ENCODE peak calls at places on chromosomes 16 and 17, in nine cellular contexts. One of them, this sample, is unnamed.
A peak's percentile ranks its signal among the peaks of the same experiment; 100 is the strongest.

GRCh38 chr16:86224126-86224525 is 286.2 kb upstream of the FOXF1 start:
- DNase-seq in heart left ventricle: no peak
- DNase-seq in H1: no peak
- DNase-seq in NB4: no peak
- DNase-seq in IMR-90: no peak
- DNase-seq in esophagus squamous epithelium: no peak
- DNase-seq in gastrocnemius medialis: no peak
- DNase-seq in A549: no peak
- DNase-seq in adrenal gland: no peak
- DNase-seq in this sample: peak; percentile 17

GRCh38 chr17:349666-350065 is 2.9 kb downstream of the RPH3AL start:
- DNase-seq in heart left ventricle: no peak
- DNase-seq in H1: no peak
- DNase-seq in NB4: no peak
- DNase-seq in adrenal gland: no peak
- DNase-seq in esophagus squamous epithelium: no peak
- DNase-seq in IMR-90: no peak
- DNase-seq in A549: no peak
- DNase-seq in gastrocnemius medialis: no peak
- DNase-seq in this sample: peak; percentile 31

GRCh38 chr16:4323845-4324478 is 8.1 kb downstream of the GLIS2 start:
- DNase-seq in esophagus squamous epithelium: no peak
- DNase-seq in IMR-90: peak; percentile 42
- DNase-seq in H1: peak; percentile 77
- DNase-seq in NB4: no peak
- DNase-seq in A549: peak; percentile 79
- DNase-seq in heart left ventricle: peak; percentile 78
- DNase-seq in gastrocnemius medialis: peak; percentile 51
- DNase-seq in adrenal gland: peak; percentile 63
- DNase-seq in this sample: no peak

GRCh38 chr17:78343099-78343432 is 16.8 kb downstream of the SOCS3 start:
- DNase-seq in H1: no peak
- DNase-seq in IMR-90: peak; percentile 87
- DNase-seq in esophagus squamous epithelium: no peak
- DNase-seq in adrenal gland: no peak
- DNase-seq in gastrocnemius medialis: peak; percentile 64
- DNase-seq in NB4: peak; percentile 89
- DNase-seq in heart left ventricle: peak; percentile 83
- DNase-seq in A549: peak; percentile 62
- DNase-seq in this sample: no peak

GRCh38 chr17:75850928-75851692 is 4.0 kb downstream of the WBP2 start:
- DNase-seq in A549: no peak
- DNase-seq in adrenal gland: no peak
- DNase-seq in IMR-90: no peak
- DNase-seq in gastrocnemius medialis: peak; percentile 82
- DNase-seq in heart left ventricle: no peak
- DNase-seq in NB4: no peak
- DNase-seq in esophagus squamous epithelium: no peak
- DNase-seq in H1: no peak
- DNase-seq in this sample: peak; percentile 87

GRCh38 chr16:48611329-48612137 is 1.6 kb upstream of the N4BP1 start:
- DNase-seq in adrenal gland: no peak
- DNase-seq in NB4: peak; percentile 53
- DNase-seq in gastrocnemius medialis: no peak
- DNase-seq in IMR-90: no peak
- DNase-seq in A549: no peak
- DNase-seq in H1: no peak
- DNase-seq in heart left ventricle: peak; percentile 24
- DNase-seq in esophagus squamous epithelium: no peak
- DNase-seq in this sample: peak; percentile 57

GRCh38 chr16:85673529-85674417 is 15.0 kb downstream of the GINS2 start:
- DNase-seq in IMR-90: peak; percentile 75
- DNase-seq in H1: no peak
- DNase-seq in adrenal gland: peak; percentile 74
- DNase-seq in esophagus squamous epithelium: no peak
- DNase-seq in A549: no peak
- DNase-seq in gastrocnemius medialis: peak; percentile 33
- DNase-seq in NB4: no peak
- DNase-seq in heart left ventricle: peak; percentile 69
- DNase-seq in this sample: peak; percentile 96

GRCh38 chr16:86924537-86924936 is 346.2 kb downstream of the FOXL1 start:
- DNase-seq in adrenal gland: no peak
- DNase-seq in IMR-90: peak; percentile 97
- DNase-seq in A549: no peak
- DNase-seq in H1: no peak
- DNase-seq in gastrocnemius medialis: no peak
- DNase-seq in NB4: no peak
- DNase-seq in heart left ventricle: no peak
- DNase-seq in esophagus squamous epithelium: no peak
- DNase-seq in this sample: no peak

GRCh38 chr17:49224198-49224996 is 6.2 kb downstream of the PHOSPHO1 start:
- DNase-seq in esophagus squamous epithelium: no peak
- DNase-seq in NB4: no peak
- DNase-seq in A549: no peak
- DNase-seq in adrenal gland: no peak
- DNase-seq in H1: peak; percentile 78
- DNase-seq in IMR-90: no peak
- DNase-seq in heart left ventricle: no peak
- DNase-seq in gastrocnemius medialis: no peak
- DNase-seq in this sample: peak; percentile 68

GRCh38 chr17:34161600-34161999 is 93.5 kb upstream of the CCL2 start:
- DNase-seq in A549: no peak
- DNase-seq in adrenal gland: no peak
- DNase-seq in esophagus squamous epithelium: no peak
- DNase-seq in heart left ventricle: no peak
- DNase-seq in gastrocnemius medialis: no peak
- DNase-seq in IMR-90: no peak
- DNase-seq in H1: no peak
- DNase-seq in NB4: no peak
- DNase-seq in this sample: no peak

GRCh38 chr17:29007456-29008455 is 1.9 kb upstream of the SEZ6 start:
- DNase-seq in A549: peak; percentile 97
- DNase-seq in adrenal gland: no peak
- DNase-seq in H1: no peak
- DNase-seq in heart left ventricle: no peak
- DNase-seq in esophagus squamous epithelium: no peak
- DNase-seq in gastrocnemius medialis: no peak
- DNase-seq in IMR-90: peak; percentile 7
- DNase-seq in NB4: no peak
- DNase-seq in this sample: no peak

GRCh38 chr17:14069251-14069981 is at the start of gene COX10:
- DNase-seq in A549: peak; percentile 80
- DNase-seq in gastrocnemius medialis: peak; percentile 84
- DNase-seq in adrenal gland: peak; percentile 87
- DNase-seq in NB4: peak; percentile 93
- DNase-seq in H1: peak; percentile 92
- DNase-seq in heart left ventricle: peak; percentile 88
- DNase-seq in IMR-90: peak; percentile 71
- DNase-seq in esophagus squamous epithelium: peak; percentile 30
- DNase-seq in this sample: peak; percentile 93

GRCh38 chr17:54754560-54754959 is 146.1 kb upstream of the TOM1L1 start:
- DNase-seq in H1: peak; percentile 80
- DNase-seq in esophagus squamous epithelium: no peak
- DNase-seq in A549: no peak
- DNase-seq in heart left ventricle: no peak
- DNase-seq in adrenal gland: no peak
- DNase-seq in IMR-90: no peak
- DNase-seq in gastrocnemius medialis: no peak
- DNase-seq in NB4: peak; percentile 48
- DNase-seq in this sample: peak; percentile 66

GRCh38 chr16:30996324-30996999 is 11.5 kb downstream of the HSD3B7 start:
- DNase-seq in esophagus squamous epithelium: no peak
- DNase-seq in A549: peak; percentile 68
- DNase-seq in IMR-90: no peak
- DNase-seq in heart left ventricle: no peak
- DNase-seq in NB4: no peak
- DNase-seq in adrenal gland: no peak
- DNase-seq in H1: no peak
- DNase-seq in gastrocnemius medialis: no peak
- DNase-seq in this sample: peak; percentile 78

GRCh38 chr16:27727941-27728340 is 178.0 kb downstream of the KATNIP start:
- DNase-seq in IMR-90: no peak
- DNase-seq in A549: no peak
- DNase-seq in adrenal gland: no peak
- DNase-seq in heart left ventricle: no peak
- DNase-seq in gastrocnemius medialis: no peak
- DNase-seq in H1: no peak
- DNase-seq in NB4: no peak
- DNase-seq in esophagus squamous epithelium: no peak
- DNase-seq in this sample: no peak

GRCh38 chr16:35689764-35690163 is 2230.4 kb downstream of the TP53TG3F start:
- DNase-seq in adrenal gland: no peak
- DNase-seq in IMR-90: no peak
- DNase-seq in esophagus squamous epithelium: no peak
- DNase-seq in H1: no peak
- DNase-seq in NB4: no peak
- DNase-seq in A549: no peak
- DNase-seq in gastrocnemius medialis: no peak
- DNase-seq in heart left ventricle: no peak
- DNase-seq in this sample: no peak

DNA sequence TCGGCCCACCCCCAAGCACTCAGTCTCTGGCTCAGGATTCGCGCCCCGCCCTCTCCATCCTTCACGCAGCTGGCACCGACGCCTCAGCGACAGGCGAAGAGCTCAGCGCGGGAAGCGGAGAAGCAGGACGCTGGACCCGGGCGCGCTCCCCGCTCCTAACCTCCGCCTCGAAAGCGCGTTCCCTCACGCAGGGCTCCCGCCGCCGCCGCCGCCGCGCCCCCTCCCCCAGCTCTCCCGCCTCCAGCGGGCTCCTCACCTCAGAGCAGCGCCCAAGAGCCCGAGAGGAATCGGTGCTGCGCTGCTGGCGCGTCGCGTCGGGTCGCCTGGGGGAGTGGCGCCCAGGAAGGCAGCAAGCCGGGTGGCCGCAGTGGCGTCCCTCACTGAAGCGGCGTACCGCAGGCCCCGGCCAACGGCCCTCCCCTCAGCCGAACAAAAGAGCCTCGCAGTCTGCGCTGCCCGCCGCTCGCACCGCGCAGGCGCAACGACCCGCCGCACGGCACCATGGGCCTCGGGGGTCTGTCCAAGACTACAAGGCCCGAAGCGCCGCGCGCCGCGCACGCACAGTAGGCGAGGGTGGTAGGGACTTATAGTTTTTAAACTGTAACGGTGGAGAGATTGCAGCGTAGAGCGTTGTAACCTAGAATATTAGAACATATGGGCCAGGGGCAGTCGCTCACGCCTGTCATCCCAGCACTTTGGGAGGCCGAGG is at the start of gene CBX1:
- DNase-seq in esophagus squamous epithelium: peak; percentile 71
- DNase-seq in heart left ventricle: peak; percentile 94
- DNase-seq in adrenal gland: peak; percentile 93
- DNase-seq in H1: peak; percentile 95
- DNase-seq in gastrocnemius medialis: peak; percentile 88
- DNase-seq in A549: peak; percentile 92
- DNase-seq in IMR-90: peak; percentile 94
- DNase-seq in NB4: peak; percentile 98
- DNase-seq in this sample: peak; percentile 94
- TF ChIP-seq POLR2A in esophagus squamous epithelium: peak; percentile 76
- TF ChIP-seq POLR2A in heart left ventricle: peak; percentile 72
- TF ChIP-seq POLR2A in adrenal gland: no peak
- TF ChIP-seq POLR2A in H1: no peak
- TF ChIP-seq POLR2A in gastrocnemius medialis: peak; percentile 43
- TF ChIP-seq POLR2A in A549: peak; percentile 68
- TF ChIP-seq POLR2A in IMR-90: no peak
- TF ChIP-seq POLR2A in NB4: no peak
- TF ChIP-seq POLR2A in this sample: peak; percentile 54

DNA sequence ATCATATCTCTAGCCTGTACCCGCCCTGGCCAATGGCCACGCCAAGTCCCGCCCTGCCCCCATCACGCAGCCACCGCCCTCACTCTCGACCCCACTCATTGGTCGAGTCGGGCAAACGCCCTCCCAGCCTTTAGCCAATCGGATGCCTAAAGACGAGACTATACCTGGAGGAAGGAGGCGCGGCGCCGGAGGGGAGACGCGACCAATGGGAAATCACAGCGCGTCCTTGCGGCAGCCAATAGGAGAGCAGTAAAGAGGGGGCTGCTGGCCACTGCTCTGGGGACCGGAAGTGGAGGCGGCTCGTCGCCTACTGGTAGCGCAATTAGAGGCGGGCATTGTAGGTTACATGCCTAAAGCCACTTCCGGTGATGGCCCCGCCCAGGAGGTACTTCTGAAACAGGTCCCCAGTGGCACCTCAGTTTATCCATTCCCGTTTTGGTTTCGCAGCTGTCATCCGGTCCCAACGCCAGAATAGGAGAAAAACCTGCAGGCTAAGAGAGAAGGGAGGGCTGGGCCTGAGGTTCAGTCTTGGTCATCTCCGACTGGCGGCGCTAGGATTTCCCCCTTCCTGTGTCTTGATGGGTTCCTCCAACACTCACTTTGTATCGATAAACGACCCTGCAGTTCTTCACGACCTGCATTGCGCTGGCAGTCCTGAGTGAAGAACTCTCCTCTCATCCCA is 3.6 kb upstream of the MTMR4 start:
- DNase-seq in adrenal gland: peak; percentile 99
- DNase-seq in heart left ventricle: peak; percentile 100
- DNase-seq in IMR-90: peak; percentile 100
- DNase-seq in gastrocnemius medialis: peak; percentile 100
- DNase-seq in esophagus squamous epithelium: peak; percentile 100
- DNase-seq in A549: peak; percentile 100
- DNase-seq in NB4: peak; percentile 100
- DNase-seq in H1: peak; percentile 95
- DNase-seq in this sample: peak; percentile 100
- TF ChIP-seq POLR2A in adrenal gland: peak; percentile 57
- TF ChIP-seq POLR2A in heart left ventricle: peak; percentile 52
- TF ChIP-seq POLR2A in IMR-90: peak; percentile 42
- TF ChIP-seq POLR2A in gastrocnemius medialis: peak; percentile 45
- TF ChIP-seq POLR2A in esophagus squamous epithelium: no peak
- TF ChIP-seq POLR2A in A549: peak; percentile 39
- TF ChIP-seq POLR2A in NB4: peak; percentile 36
- TF ChIP-seq POLR2A in H1: no peak
- TF ChIP-seq POLR2A in this sample: peak; percentile 69

GRCh38 chr17:20155258-20156195 is 146.4 kb downstream of the SPECC1 start:
- DNase-seq in heart left ventricle: peak; percentile 96
- DNase-seq in NB4: peak; percentile 99
- DNase-seq in adrenal gland: peak; percentile 98
- DNase-seq in gastrocnemius medialis: peak; percentile 79
- DNase-seq in IMR-90: peak; percentile 96
- DNase-seq in A549: peak; percentile 97
- DNase-seq in esophagus squamous epithelium: peak; percentile 88
- DNase-seq in H1: peak; percentile 99
- DNase-seq in this sample: peak; percentile 89
- TF ChIP-seq POLR2A in heart left ventricle: peak; percentile 25
- TF ChIP-seq POLR2A in NB4: no peak
- TF ChIP-seq POLR2A in adrenal gland: peak; percentile 38
- TF ChIP-seq POLR2A in gastrocnemius medialis: no peak
- TF ChIP-seq POLR2A in IMR-90: peak; percentile 62
- TF ChIP-seq POLR2A in A549: peak; percentile 45
- TF ChIP-seq POLR2A in esophagus squamous epithelium: no peak
- TF ChIP-seq POLR2A in H1: peak; percentile 96
- TF ChIP-seq POLR2A in this sample: peak; percentile 35

DNA sequence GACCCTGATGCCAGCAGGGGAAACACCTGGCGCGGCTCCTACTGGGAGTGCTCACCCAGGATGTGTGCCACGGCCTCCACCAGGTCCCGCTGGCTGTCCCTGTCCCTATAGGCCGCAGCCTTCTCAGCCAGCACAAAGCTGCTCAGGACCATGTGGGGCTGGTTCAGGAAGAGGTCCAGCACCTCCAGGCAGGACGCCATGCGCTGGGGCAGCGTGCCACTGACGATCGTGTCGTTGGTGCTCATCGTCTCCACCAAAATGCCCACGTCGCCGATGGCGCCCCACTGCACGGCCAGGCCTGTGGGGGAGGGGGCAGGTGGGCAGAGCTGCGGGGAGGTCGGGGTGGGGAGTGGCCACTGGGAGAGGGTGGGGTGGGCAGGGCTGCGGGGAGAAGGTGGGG is 15.9 kb upstream of the DUS1L start:
- DNase-seq in heart left ventricle: no peak
- DNase-seq in esophagus squamous epithelium: no peak
- DNase-seq in adrenal gland: no peak
- DNase-seq in gastrocnemius medialis: no peak
- DNase-seq in IMR-90: no peak
- DNase-seq in H1: no peak
- DNase-seq in NB4: no peak
- DNase-seq in A549: no peak
- DNase-seq in this sample: no peak
- TF ChIP-seq POLR2A in heart left ventricle: no peak
- TF ChIP-seq POLR2A in esophagus squamous epithelium: no peak
- TF ChIP-seq POLR2A in adrenal gland: no peak
- TF ChIP-seq POLR2A in gastrocnemius medialis: no peak
- TF ChIP-seq POLR2A in IMR-90: no peak
- TF ChIP-seq POLR2A in H1: no peak
- TF ChIP-seq POLR2A in NB4: no peak
- TF ChIP-seq POLR2A in A549: no peak
- TF ChIP-seq POLR2A in this sample: no peak

This sample was measured in right lobe of liver.